ENCODE peak calls at places on chromosomes 4 and X, in seven cellular contexts. B is SK-N-SH, T is HCT116, I is GM23248, S is Karpas-422, M is hepatocyte, K is PC-9. L is an unnamed sample.

GRCh38 chrX:118116308-118117068 is at the start of gene KLHL13:
- DNase-seq in B (peak; percentile 92), S (peak; percentile 48), I (peak; percentile 40), K (no peak), M (peak; percentile 64), T (no peak), L (peak; percentile 33)

GRCh38 chrX:151386838-151387459 is 10.1 kb upstream of the VMA21 start:
- DNase-seq in T (no peak), B (no peak), M (peak; percentile 25), I (no peak), K (no peak), S (no peak), L (no peak)

GRCh38 chr4:65126200-65126599 is 544.1 kb downstream of the EPHA5 start:
- DNase-seq in M (no peak), T (no peak), S (no peak), I (no peak), B (no peak), K (no peak), L (no peak)

GRCh38 chr4:61619528-61619927 is 419.4 kb downstream of the ADGRL3 start:
- DNase-seq in S (no peak), B (no peak), K (no peak), M (no peak), T (no peak), I (no peak), L (peak; percentile 27)

GRCh38 chr4:65195666-65196065 is 474.6 kb downstream of the EPHA5 start:
- DNase-seq in I (no peak), B (no peak), K (no peak), S (no peak), M (no peak), T (no peak), L (no peak)

GRCh38 chrX:153968255-153968654 is 3.4 kb downstream of the HCFC1 start:
- DNase-seq in S (no peak), I (no peak), B (no peak), M (no peak), K (no peak), T (no peak), L (no peak)

GRCh38 chrX:7086384-7086783 is 61.1 kb upstream of the STS start:
- DNase-seq in S (peak; percentile 69), M (no peak), I (peak; percentile 17), B (no peak), K (no peak), T (no peak), L (no peak)

GRCh38 chr4:158053801-158054200 is 119.0 kb downstream of the GASK1B start:
- DNase-seq in B (no peak), T (no peak), M (no peak), K (no peak), I (no peak), S (no peak), L (no peak)

GRCh38 chr4:80694178-80694577 is 336.3 kb upstream of the BMP3 start:
- DNase-seq in S (no peak), K (peak; percentile 41), I (no peak), B (no peak), T (no peak), M (no peak), L (peak; percentile 57)

GRCh38 chr4:112766422-112766821 is 129.5 kb downstream of the LARP7 start:
- DNase-seq in I (peak; percentile 75), B (no peak), T (no peak), S (peak; percentile 65), M (peak; percentile 49), K (no peak), L (peak; percentile 27)

GRCh38 chrX:103418811-103419210 is 42.5 kb downstream of the BEX3 start:
- DNase-seq in S (peak; percentile 14), T (no peak), M (no peak), I (no peak), K (no peak), B (no peak), L (no peak)

GRCh38 chr4:54539500-54540029 is 118.2 kb upstream of the KIT start:
- DNase-seq in I (peak; percentile 78), S (no peak), K (no peak), T (no peak), M (peak; percentile 76), B (peak; percentile 87), L (no peak)

GRCh38 chr4:22162454-22162853 is 213.9 kb upstream of the KCNIP4 start:
- DNase-seq in B (no peak), T (no peak), M (no peak), I (no peak), K (no peak), S (no peak), L (no peak)

GRCh38 chr4:10082459-10083272 is 33.9 kb downstream of the WDR1 start:
- DNase-seq in B (no peak), I (no peak), T (no peak), M (no peak), K (no peak), S (no peak), L (no peak)

GRCh38 chrX:1700757-1701156 is 85.9 kb downstream of the ASMT start:
- DNase-seq in T (no peak), M (no peak), S (peak; percentile 24), K (no peak), I (no peak), B (no peak), L (no peak)

GRCh38 chrX:154815274-154815818 is 10.1 kb upstream of the MPP1 start:
- DNase-seq in M (no peak), S (no peak), I (peak; percentile 12), T (no peak), B (no peak), K (no peak), L (no peak)

GRCh38 chrX:118495958-118496762 is 545 bp downstream of the DOCK11 start:
- DNase-seq in T (no peak), S (peak; percentile 90), B (peak; percentile 59), M (peak; percentile 38), I (peak; percentile 45), K (peak; percentile 52), L (peak; percentile 44)

GRCh38 chr4:20015825-20016224 is 235.9 kb upstream of the SLIT2 start:
- DNase-seq in S (no peak), M (peak; percentile 14), K (no peak), I (no peak), B (no peak), T (no peak), L (peak; percentile 80)

GRCh38 chrX:38055170-38055847 is 49.0 kb downstream of the SYTL5 start:
- DNase-seq in T (no peak), I (peak; percentile 43), S (no peak), M (no peak), B (no peak), K (no peak), L (peak; percentile 73)

GRCh38 chr4:18106620-18107019 is 85.1 kb upstream of the LCORL start:
- DNase-seq in I (no peak), T (no peak), M (peak; percentile 34), K (no peak), B (no peak), S (no peak), L (no peak)

GRCh38 chr4:84952004-84952403 is 14.5 kb downstream of the WDFY3 start:
- DNase-seq in K (peak; percentile 86), S (no peak), M (peak; percentile 32), I (peak; percentile 88), B (no peak), T (peak; percentile 10), L (peak; percentile 88)

GRCh38 chr4:136121431-136121830 is 1410.9 kb downstream of the PCDH18 start:
- DNase-seq in T (no peak), I (no peak), M (no peak), S (no peak), B (no peak), K (peak; percentile 35), L (peak; percentile 19)

GRCh38 chr4:128573781-128574508 is 235.6 kb upstream of the JADE1 start:
- DNase-seq in B (no peak), I (peak; percentile 89), T (no peak), S (no peak), K (no peak), M (peak; percentile 46), L (peak; percentile 19)

GRCh38 chrX:96147645-96148044 is 537.0 kb upstream of the DIAPH2 start:
- DNase-seq in S (no peak), M (no peak), I (no peak), K (no peak), B (no peak), T (no peak), L (no peak)

GRCh38 chr4:112403072-112403945 is 106.1 kb downstream of the ALPK1 start:
- DNase-seq in I (no peak), M (peak; percentile 7), B (no peak), S (no peak), K (no peak), T (no peak), L (no peak)

GRCh38 chrX:47321978-47322377 is 48.4 kb upstream of the ZNF157 start:
- DNase-seq in M (no peak), K (no peak), B (no peak), T (no peak), S (no peak), I (no peak), L (no peak)
- H3K27me3 ChIP-seq in M (no peaks in the 10 kb centered on the region), K (no peaks in the 10 kb centered on the region), B (no peaks in the 10 kb centered on the region), T (no peaks in the 10 kb centered on the region), S (no peaks in the 10 kb centered on the region), I (no peaks in the 10 kb centered on the region), L (no peaks in the 10 kb centered on the region)

DNA sequence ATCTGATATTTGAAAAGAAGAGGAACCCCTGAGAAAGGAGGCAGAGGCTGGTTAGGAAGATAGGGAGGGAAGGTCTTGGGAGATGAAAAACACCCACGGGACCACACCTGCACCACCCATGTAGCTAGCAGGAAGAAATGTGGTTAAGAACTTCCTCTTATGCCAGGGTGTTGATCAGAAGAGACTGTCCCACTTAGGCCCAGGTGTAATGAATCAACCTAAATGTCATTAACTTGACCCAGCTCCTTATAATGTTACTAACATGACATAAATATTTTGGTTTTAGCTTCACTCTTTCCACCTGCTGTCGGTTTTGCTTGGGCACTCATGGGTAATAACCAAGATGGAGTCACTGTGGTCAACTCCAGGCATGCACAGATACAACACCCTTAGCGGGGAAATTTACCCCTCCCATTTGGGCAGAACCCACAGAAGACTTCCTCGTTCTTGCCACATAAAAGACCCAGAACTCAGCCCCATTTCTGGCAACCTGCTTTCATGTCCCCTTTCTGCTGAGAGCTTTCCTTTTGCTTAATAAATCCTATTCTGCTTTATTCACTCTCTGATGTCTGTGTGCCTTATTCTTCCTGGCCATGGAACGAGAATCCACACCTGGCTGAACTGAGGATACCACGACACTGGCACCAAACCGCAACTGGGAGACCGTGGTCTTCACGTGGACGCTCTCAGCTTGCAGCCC is 46.8 kb downstream of the ZNF141 start:
- DNase-seq in I (no peak), K (no peak), M (no peak), T (no peak), B (no peak), S (peak; percentile 62), L (no peak)
- H3K9me3 ChIP-seq in I (no peaks in the 10 kb centered on the region), K (no peaks in the 10 kb centered on the region), M (peaks cover 27% of the 10 kb centered on the region), T (peaks cover 3% of the 10 kb centered on the region), B (peaks cover 15% of the 10 kb centered on the region), S (peaks cover 11% of the 10 kb centered on the region), L (peaks cover 4% of the 10 kb centered on the region)

DNA sequence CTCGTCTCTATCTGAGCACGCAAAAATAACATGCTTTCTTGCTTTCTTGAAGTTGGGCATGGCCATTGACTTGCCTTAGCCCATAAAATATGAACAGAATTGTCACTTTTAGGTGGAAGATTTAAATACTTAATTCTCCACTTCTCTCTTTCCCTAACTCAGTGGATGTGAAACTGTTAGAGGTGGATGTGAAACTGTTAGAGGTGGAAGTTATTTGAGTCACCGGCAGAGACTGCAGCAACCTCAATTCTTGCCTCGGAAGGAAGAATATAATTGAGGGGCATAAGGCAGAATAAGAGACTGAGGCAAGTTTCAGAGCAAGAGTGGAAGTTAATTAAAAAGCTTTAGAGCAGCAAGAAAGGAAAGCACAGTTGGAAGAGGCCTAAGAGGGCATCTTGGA is 2.8 kb upstream of the PARM1 start:
- DNase-seq in B (no peak), M (no peak), S (peak; percentile 92), T (no peak), I (no peak), K (no peak), L (no peak)
- H3K9me2 ChIP-seq in B (no peaks in the 10 kb centered on the region), M (no peaks in the 10 kb centered on the region), S (no peaks in the 10 kb centered on the region), T (no peaks in the 10 kb centered on the region), I (no peaks in the 10 kb centered on the region), K (no peaks in the 10 kb centered on the region), L (no peaks in the 10 kb centered on the region)

GRCh38 chr4:55633903-55634302 is 2.2 kb downstream of the NMU start:
- DNase-seq in T (no peak), I (no peak), M (no peak), B (no peak), K (no peak), S (no peak), L (no peak)
- H3K27me3 ChIP-seq in T (no peaks in the 10 kb centered on the region), I (peaks cover 71% of the 10 kb centered on the region), M (peaks cover 48% of the 10 kb centered on the region), B (peaks cover 18% of the 10 kb centered on the region), K (no peaks in the 10 kb centered on the region), S (no peaks in the 10 kb centered on the region), L (no peaks in the 10 kb centered on the region)

L was measured in PC-3.